ENCODE peak calls at places on chromosomes 11 and 22, in four cellular contexts. J is suprapubic skin, Z is stomach, X is tibial nerve. S is an unnamed sample.

GRCh38 chr22:49727191-49727880 is 100.3 kb downstream of the BRD1 start:
- DNase-seq in J (no peak), Z (no peak), X (no peak), S (peak; percentile 78)

GRCh38 chr11:2652362-2652761 is 47.4 kb downstream of the KCNQ1OT1 start:
- DNase-seq in J (no peak), Z (no peak), X (no peak), S (peak; percentile 83)

GRCh38 chr11:73729594-73730206 is 31.2 kb downstream of the RAB6A start:
- DNase-seq in J (no peak), Z (no peak), X (no peak), S (no peak)

GRCh38 chr11:77771135-77771534 is 49.4 kb downstream of the RSF1 start:
- DNase-seq in J (no peak), Z (no peak), X (no peak), S (no peak)

GRCh38 chr11:122100222-122101080 is 15.6 kb downstream of the BLID start:
- DNase-seq in J (peak; percentile 82), Z (no peak), X (peak; percentile 48), S (no peak)

GRCh38 chr11:22304337-22304961 is 33.7 kb upstream of the SLC17A6 start:
- DNase-seq in J (no peak), Z (no peak), X (no peak), S (no peak)

GRCh38 chr11:87281496-87281895 is 243.8 kb downstream of the TMEM135 start:
- DNase-seq in J (no peak), Z (no peak), X (no peak), S (no peak)

GRCh38 chr11:61716478-61717285 is 35.8 kb upstream of the MYRF start:
- DNase-seq in J (no peak), Z (no peak), X (no peak), S (no peak)

GRCh38 chr11:37449146-37449545 is 851.1 kb upstream of the RAG2 start:
- DNase-seq in J (no peak), Z (no peak), X (no peak), S (no peak)

GRCh38 chr11:128497057-128497957 is 90.1 kb downstream of the ETS1 start:
- DNase-seq in J (no peak), Z (no peak), X (no peak), S (no peak)

GRCh38 chr11:69161117-69161407 is 5.3 kb downstream of the SMIM38 start:
- DNase-seq in J (no peak), Z (no peak), X (no peak), S (no peak)

GRCh38 chr11:72100462-72100861 is 2.6 kb downstream of the LAMTOR1 start:
- DNase-seq in J (no peak), Z (no peak), X (no peak), S (no peak)

GRCh38 chr11:134474942-134475341 is 62.9 kb upstream of the B3GAT1 start:
- DNase-seq in J (no peak), Z (no peak), X (no peak), S (no peak)

GRCh38 chr11:62788991-62789390 is 1.8 kb downstream of the TMEM179B start:
- DNase-seq in J (no peak), Z (no peak), X (no peak), S (no peak)

GRCh38 chr11:103851166-103851651 is 185.2 kb upstream of the DDI1 start:
- DNase-seq in J (no peak), Z (no peak), X (no peak), S (no peak)

GRCh38 chr22:42645341-42645937 is 3.8 kb downstream of the CYB5R3 start:
- DNase-seq in J (no peak), Z (peak; percentile 44), X (no peak), S (no peak)

GRCh38 chr22:50577987-50578775 is at the start of gene CPT1B:
- DNase-seq in J (no peak), Z (no peak), X (no peak), S (no peak)

GRCh38 chr22:17910561-17911311 is 113.6 kb downstream of the MICAL3 start:
- DNase-seq in J (no peak), Z (no peak), X (no peak), S (no peak)

GRCh38 chr11:86172894-86173293 is 71.7 kb upstream of the EED start:
- DNase-seq in J (no peak), Z (no peak), X (no peak), S (no peak)

GRCh38 chr11:134041791-134042696 is 26.8 kb upstream of the JAM3 start:
- DNase-seq in J (no peak), Z (no peak), X (no peak), S (no peak)

DNA sequence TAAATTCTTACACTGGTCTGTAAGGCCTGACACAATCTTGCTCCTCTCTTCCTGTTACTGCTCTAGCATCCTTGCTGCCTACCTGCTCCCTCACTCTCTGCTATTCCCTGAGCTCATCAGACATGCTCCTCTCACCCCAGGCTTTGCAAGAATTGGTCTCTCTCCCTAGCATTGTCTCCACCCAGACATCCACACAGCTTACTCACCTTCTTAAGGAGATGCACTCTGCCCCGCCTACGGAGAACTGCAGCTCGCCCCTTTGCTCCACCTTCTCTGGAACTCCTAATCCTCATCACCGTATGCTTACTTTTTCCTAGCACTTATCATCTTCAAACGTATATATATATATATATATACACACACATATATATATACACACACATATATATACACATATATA is 23.3 kb upstream of the TMPRSS5 start:
- DNase-seq in J (no peak), Z (no peak), X (no peak), S (no peak)
- TF ChIP-seq EP300 in J (no peak), Z (no peak), X (no peak), S (no peak)

DNA sequence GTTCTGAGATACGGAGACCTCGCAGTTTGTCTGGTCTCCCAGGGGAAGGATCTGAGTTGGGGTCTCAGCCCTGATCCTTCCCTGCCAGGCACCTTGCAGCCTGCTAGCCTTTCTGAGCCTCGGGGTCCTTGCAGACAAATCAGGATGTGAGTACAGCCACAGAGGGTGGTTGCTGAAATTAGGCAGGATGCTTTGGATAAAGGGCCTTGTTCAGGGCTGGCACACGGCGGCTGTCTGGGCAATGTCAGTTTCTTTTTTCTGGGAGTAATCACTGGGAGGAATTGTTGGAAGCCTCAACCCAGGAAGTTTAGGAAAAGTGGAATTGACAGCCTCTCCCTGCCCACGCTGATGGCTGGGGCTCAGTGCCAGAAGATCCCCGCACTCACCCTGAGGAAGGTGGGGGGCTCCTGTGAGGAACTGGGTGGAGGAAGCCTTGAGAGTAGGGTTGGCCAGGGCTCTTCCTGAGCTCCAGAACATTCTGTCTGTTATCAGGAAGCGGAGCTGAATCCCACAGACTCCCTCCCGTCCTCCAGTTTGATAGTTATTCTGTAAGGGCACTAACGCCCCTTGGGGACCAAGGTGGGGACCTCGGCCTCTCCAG is 37.4 kb downstream of the CD82 start:
- DNase-seq in J (no peak), Z (no peak), X (no peak), S (no peak)
- H3K4me1 ChIP-seq in J (peaks cover 21% of the 10 kb centered on the region), Z (peaks cover 25% of the 10 kb centered on the region), X (peaks cover 62% of the 10 kb centered on the region), S (peaks cover 44% of the 10 kb centered on the region)

DNA sequence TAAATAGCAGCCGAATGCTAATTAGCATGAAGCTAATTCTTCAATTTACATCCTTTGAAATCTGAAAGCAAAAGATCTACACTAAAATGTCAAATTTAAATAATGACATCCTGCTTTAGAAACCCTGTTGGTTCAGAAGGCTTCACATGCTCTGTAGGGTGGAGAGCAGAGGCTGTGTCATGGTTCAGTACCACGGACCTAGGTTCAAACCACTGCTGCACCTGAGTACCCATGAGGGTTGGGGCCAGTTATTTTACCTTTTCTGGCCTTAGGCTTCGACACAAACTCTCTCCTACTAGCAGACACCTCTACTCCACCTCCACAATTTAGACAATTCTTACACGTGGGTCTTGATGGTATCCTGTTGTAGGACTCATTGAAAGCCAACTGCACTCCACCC is 89.0 kb downstream of the RRAS2 start:
- DNase-seq in J (no peak), Z (no peak), X (no peak), S (no peak)
- TF ChIP-seq EP300 in J (no peak), Z (no peak), X (no peak), S (no peak)

DNA sequence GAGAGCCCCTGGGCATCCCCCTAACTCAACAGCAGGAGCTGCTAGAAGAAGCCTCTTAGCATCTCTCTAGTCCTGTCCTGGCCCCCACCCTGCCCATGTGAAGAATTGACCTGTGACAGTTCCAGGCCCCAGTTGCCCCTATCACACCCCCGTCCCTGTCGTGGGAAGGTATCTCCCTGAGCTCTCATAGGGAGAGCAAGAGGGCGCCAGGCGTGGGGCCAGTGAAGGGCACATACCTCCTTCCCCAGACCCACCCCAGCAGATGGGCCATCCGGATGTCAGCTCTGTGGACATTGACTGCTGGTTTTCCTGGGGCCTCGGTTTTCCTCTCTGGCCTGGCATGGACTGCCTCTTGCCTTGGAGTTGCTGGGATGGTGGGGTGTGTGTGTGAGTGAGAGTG is 29.5 kb downstream of the CD82 start:
- DNase-seq in J (no peak), Z (no peak), X (no peak), S (no peak)
- H3K4me1 ChIP-seq in J (peaks cover 39% of the 10 kb centered on the region), Z (peaks cover 40% of the 10 kb centered on the region), X (peaks cover 88% of the 10 kb centered on the region), S (peaks cover 38% of the 10 kb centered on the region)

DNA sequence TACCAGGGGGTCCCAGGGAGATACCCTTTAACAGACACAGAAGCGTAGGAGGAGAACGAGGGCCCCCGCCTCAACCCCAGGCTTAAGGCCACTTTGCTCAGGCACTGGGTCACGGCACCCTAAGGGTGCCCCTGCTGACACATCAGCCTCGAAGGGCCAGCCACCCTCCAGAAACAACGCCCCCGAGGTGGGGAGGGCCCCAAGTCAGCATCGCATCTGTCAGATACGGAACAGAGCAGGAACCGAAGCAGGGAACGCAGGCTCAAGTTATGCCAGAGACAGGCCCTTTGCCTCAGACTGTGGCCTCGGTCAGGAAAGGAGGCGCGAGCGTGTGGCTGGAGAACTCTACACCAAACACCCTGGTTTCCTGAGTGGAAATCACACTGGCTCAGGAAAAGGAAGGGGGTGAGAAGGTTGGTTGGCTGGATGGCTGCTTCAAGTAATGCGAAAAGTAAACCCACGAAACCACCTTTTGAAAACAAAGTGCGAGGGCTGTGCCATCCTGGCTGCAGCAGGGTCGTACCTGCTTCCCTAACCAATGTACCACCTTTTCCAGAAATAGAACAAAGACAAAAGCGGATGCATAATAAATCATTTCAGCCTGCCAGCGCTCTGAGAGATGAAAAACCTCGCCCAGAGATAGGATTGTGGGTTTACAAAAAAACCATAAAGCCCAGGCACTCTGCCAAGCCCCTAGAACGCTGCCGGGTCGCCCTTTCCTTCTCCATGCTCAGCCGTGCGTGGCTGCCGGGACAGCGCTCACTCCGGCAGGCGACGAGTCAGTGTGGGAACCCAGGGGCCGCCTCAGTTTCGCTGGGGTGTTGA is 38.5 kb downstream of the TRMU start:
- DNase-seq in J (no peak), Z (no peak), X (no peak), S (no peak)
- TF ChIP-seq EP300 in J (no peak), Z (no peak), X (no peak), S (no peak)